ENCODE peak calls at places on chromosomes 16 and 17, in six cellular contexts. One of them, this sample, is unnamed.

GRCh38 chr16:77531741-77532140 is 96.9 kb upstream of the ADAMTS18 start:
- DNase-seq in GM12891: no peak
- DNase-seq in H1: no peak
- DNase-seq in K562: no peak
- DNase-seq in HepG2: no peak
- DNase-seq in GM12878: no peak
- DNase-seq in this sample: no peak

GRCh38 chr16:75112281-75113045 is 4.1 kb downstream of the LDHD start:
- DNase-seq in H1: no peak
- DNase-seq in GM12891: no peak
- DNase-seq in HepG2: no peak
- DNase-seq in GM12878: no peak
- DNase-seq in K562: no peak
- DNase-seq in this sample: no peak

GRCh38 chr16:87570938-87571867 is 31.1 kb upstream of the JPH3 start:
- DNase-seq in H1: no peak
- DNase-seq in GM12891: no peak
- DNase-seq in K562: peak
- DNase-seq in HepG2: peak
- DNase-seq in GM12878: no peak
- DNase-seq in this sample: no peak

GRCh38 chr17:49755681-49756283 is 8.1 kb downstream of the FAM117A start:
- DNase-seq in K562: no peak
- DNase-seq in H1: no peak
- DNase-seq in HepG2: no peak
- DNase-seq in GM12891: no peak
- DNase-seq in GM12878: no peak
- DNase-seq in this sample: no peak

GRCh38 chr17:1029196-1029911 is 32.4 kb downstream of the TIMM22 start:
- DNase-seq in GM12891: no peak
- DNase-seq in H1: no peak
- DNase-seq in K562: no peak
- DNase-seq in HepG2: no peak
- DNase-seq in GM12878: no peak
- DNase-seq in this sample: no peak

GRCh38 chr16:2471016-2471652 is at the start of gene NTN3:
- DNase-seq in H1: no peak
- DNase-seq in GM12891: no peak
- DNase-seq in HepG2: no peak
- DNase-seq in K562: peak
- DNase-seq in GM12878: no peak
- DNase-seq in this sample: no peak

GRCh38 chr16:19680972-19681371 is 37.1 kb downstream of the KNOP1 start:
- DNase-seq in GM12878: no peak
- DNase-seq in K562: no peak
- DNase-seq in HepG2: no peak
- DNase-seq in GM12891: no peak
- DNase-seq in H1: no peak
- DNase-seq in this sample: no peak

GRCh38 chr16:1791256-1791942 is 2.1 kb downstream of the IGFALS start:
- DNase-seq in HepG2: no peak
- DNase-seq in GM12891: no peak
- DNase-seq in GM12878: no peak
- DNase-seq in H1: no peak
- DNase-seq in K562: no peak
- DNase-seq in this sample: peak

GRCh38 chr17:78231991-78232759 is 744 bp downstream of the TMEM235 start:
- DNase-seq in GM12878: no peak
- DNase-seq in HepG2: no peak
- DNase-seq in GM12891: peak
- DNase-seq in H1: no peak
- DNase-seq in K562: no peak
- DNase-seq in this sample: no peak

GRCh38 chr16:67055712-67056487 is 27.0 kb downstream of the CBFB start:
- DNase-seq in GM12878: no peak
- DNase-seq in H1: no peak
- DNase-seq in K562: peak
- DNase-seq in GM12891: peak
- DNase-seq in HepG2: peak
- DNase-seq in this sample: no peak

GRCh38 chr16:5042574-5043171 is 8.9 kb upstream of the NAGPA start:
- DNase-seq in K562: peak
- DNase-seq in H1: no peak
- DNase-seq in HepG2: peak
- DNase-seq in GM12891: no peak
- DNase-seq in GM12878: no peak
- DNase-seq in this sample: no peak

GRCh38 chr16:86566966-86567700 is 504 bp downstream of the FOXC2 start:
- DNase-seq in HepG2: no peak
- DNase-seq in GM12891: no peak
- DNase-seq in H1: no peak
- DNase-seq in GM12878: no peak
- DNase-seq in K562: no peak
- DNase-seq in this sample: no peak

GRCh38 chr16:57028086-57028485 is 38.7 kb downstream of the NLRC5 start:
- DNase-seq in HepG2: no peak
- DNase-seq in GM12891: no peak
- DNase-seq in GM12878: no peak
- DNase-seq in H1: no peak
- DNase-seq in K562: no peak
- DNase-seq in this sample: no peak

GRCh38 chr16:66376577-66377326 is 10.3 kb downstream of the CDH5 start:
- DNase-seq in H1: no peak
- DNase-seq in GM12878: no peak
- DNase-seq in GM12891: no peak
- DNase-seq in HepG2: no peak
- DNase-seq in K562: no peak
- DNase-seq in this sample: no peak

GRCh38 chr16:85354623-85355514 is 242.6 kb upstream of the CIBAR2 start:
- DNase-seq in H1: no peak
- DNase-seq in HepG2: no peak
- DNase-seq in GM12891: no peak
- DNase-seq in GM12878: no peak
- DNase-seq in K562: peak
- DNase-seq in this sample: no peak

GRCh38 chr16:56793504-56793903 is 63.6 kb downstream of the NUP93 start:
- DNase-seq in GM12891: no peak
- DNase-seq in K562: peak
- DNase-seq in GM12878: no peak
- DNase-seq in HepG2: peak
- DNase-seq in H1: no peak
- DNase-seq in this sample: no peak

GRCh38 chr17:58136669-58137279 is 11.4 kb upstream of the OR4D1 start:
- DNase-seq in GM12891: no peak
- DNase-seq in HepG2: peak
- DNase-seq in H1: no peak
- DNase-seq in K562: peak
- DNase-seq in GM12878: no peak
- DNase-seq in this sample: no peak

GRCh38 chr16:47966325-47966724 is 189.5 kb downstream of the ABCC12 start:
- DNase-seq in HepG2: no peak
- DNase-seq in GM12878: no peak
- DNase-seq in K562: no peak
- DNase-seq in H1: no peak
- DNase-seq in GM12891: no peak
- DNase-seq in this sample: no peak

GRCh38 chr17:80511222-80512180 is 33.1 kb upstream of the RPTOR start:
- DNase-seq in GM12891: no peak
- DNase-seq in HepG2: no peak
- DNase-seq in K562: peak
- DNase-seq in GM12878: no peak
- DNase-seq in H1: peak
- DNase-seq in this sample: no peak

GRCh38 chr16:89383095-89384003 is 107.0 kb downstream of the ANKRD11 start:
- DNase-seq in K562: peak
- DNase-seq in GM12878: no peak
- DNase-seq in HepG2: peak
- DNase-seq in GM12891: peak
- DNase-seq in H1: no peak
- DNase-seq in this sample: no peak

GRCh38 chr17:45326566-45326965 is 9.7 kb upstream of the MAP3K14 start:
- DNase-seq in H1: no peak
- DNase-seq in K562: no peak
- DNase-seq in GM12891: no peak
- DNase-seq in HepG2: no peak
- DNase-seq in GM12878: no peak
- DNase-seq in this sample: no peak

GRCh38 chr16:31194898-31195297 is 7.7 kb downstream of the PYCARD start:
- DNase-seq in K562: no peak
- DNase-seq in GM12891: no peak
- DNase-seq in H1: no peak
- DNase-seq in GM12878: no peak
- DNase-seq in HepG2: no peak
- DNase-seq in this sample: no peak
- TF ChIP-seq TAF1 in K562: no peak
- TF ChIP-seq TAF1 in GM12891: no peak
- TF ChIP-seq TAF1 in H1: no peak
- TF ChIP-seq TAF1 in GM12878: no peak
- TF ChIP-seq TAF1 in HepG2: no peak
- TF ChIP-seq TAF1 in this sample: no peak

GRCh38 chr16:646679-647172 is 2.4 kb upstream of the WDR90 start:
- DNase-seq in H1: no peak
- DNase-seq in GM12878: no peak
- DNase-seq in K562: no peak
- DNase-seq in GM12891: no peak
- DNase-seq in HepG2: no peak
- DNase-seq in this sample: no peak

GRCh38 chr16:649646-650045 is 481 bp downstream of the WDR90 start:
- DNase-seq in H1: no peak
- DNase-seq in GM12891: peak
- DNase-seq in HepG2: no peak
- DNase-seq in K562: no peak
- DNase-seq in GM12878: no peak
- DNase-seq in this sample: peak

GRCh38 chr16:647173-647902 is 1.8 kb upstream of the WDR90 start:
- DNase-seq in K562: no peak
- DNase-seq in GM12878: no peak
- DNase-seq in H1: no peak
- DNase-seq in GM12891: no peak
- DNase-seq in HepG2: no peak
- DNase-seq in this sample: no peak

GRCh38 chr16:648071-648785 is 937 bp upstream of the WDR90 start:
- DNase-seq in HepG2: peak
- DNase-seq in GM12891: peak
- DNase-seq in K562: no peak
- DNase-seq in H1: no peak
- DNase-seq in GM12878: no peak
- DNase-seq in this sample: peak

GRCh38 chr16:648786-649589 is at the start of gene WDR90:
- DNase-seq in K562: no peak
- DNase-seq in HepG2: peak
- DNase-seq in H1: no peak
- DNase-seq in GM12891: peak
- DNase-seq in GM12878: peak
- DNase-seq in this sample: peak
- TF ChIP-seq POLR2A in K562: no peak
- TF ChIP-seq POLR2A in HepG2: peak
- TF ChIP-seq POLR2A in H1: peak
- TF ChIP-seq POLR2A in GM12891: peak
- TF ChIP-seq POLR2A in GM12878: peak
- TF ChIP-seq POLR2A in this sample: peak

GRCh38 chr17:38761612-38762011 is 9.1 kb downstream of the PSMB3 start:
- DNase-seq in K562: peak
- DNase-seq in GM12878: no peak
- DNase-seq in HepG2: peak
- DNase-seq in H1: no peak
- DNase-seq in GM12891: no peak
- DNase-seq in this sample: no peak

GRCh38 chr17:38766341-38766740 is 13.8 kb downstream of the PSMB3 start:
- DNase-seq in H1: no peak
- DNase-seq in K562: no peak
- DNase-seq in HepG2: no peak
- DNase-seq in GM12878: no peak
- DNase-seq in GM12891: no peak
- DNase-seq in this sample: no peak

GRCh38 chr17:38762231-38762630 is 9.7 kb downstream of the PSMB3 start:
- DNase-seq in GM12891: no peak
- DNase-seq in H1: no peak
- DNase-seq in K562: no peak
- DNase-seq in HepG2: no peak
- DNase-seq in GM12878: no peak
- DNase-seq in this sample: no peak
- TF ChIP-seq POLR2AphosphoS5 in GM12891: no peak
- TF ChIP-seq POLR2AphosphoS5 in H1: no peak
- TF ChIP-seq POLR2AphosphoS5 in K562: no peak
- TF ChIP-seq POLR2AphosphoS5 in HepG2: no peak
- TF ChIP-seq POLR2AphosphoS5 in GM12878: no peak
- TF ChIP-seq POLR2AphosphoS5 in this sample: no peak

GRCh38 chr17:38706625-38707298 is 1.7 kb downstream of the MLLT6 start:
- DNase-seq in GM12878: no peak
- DNase-seq in HepG2: no peak
- DNase-seq in H1: no peak
- DNase-seq in GM12891: no peak
- DNase-seq in K562: peak
- DNase-seq in this sample: peak

GRCh38 chr17:38707678-38708351 is 2.7 kb downstream of the MLLT6 start:
- DNase-seq in GM12891: no peak
- DNase-seq in K562: no peak
- DNase-seq in HepG2: no peak
- DNase-seq in GM12878: no peak
- DNase-seq in H1: no peak
- DNase-seq in this sample: no peak

GRCh38 chr17:38705523-38705802 is 390 bp downstream of the MLLT6 start:
- DNase-seq in K562: no peak
- DNase-seq in GM12891: no peak
- DNase-seq in GM12878: no peak
- DNase-seq in H1: no peak
- DNase-seq in HepG2: no peak
- DNase-seq in this sample: no peak

GRCh38 chr17:38704645-38705522 is at the start of gene MLLT6:
- DNase-seq in K562: peak
- DNase-seq in GM12878: no peak
- DNase-seq in HepG2: peak
- DNase-seq in H1: no peak
- DNase-seq in GM12891: no peak
- DNase-seq in this sample: peak

DNA sequence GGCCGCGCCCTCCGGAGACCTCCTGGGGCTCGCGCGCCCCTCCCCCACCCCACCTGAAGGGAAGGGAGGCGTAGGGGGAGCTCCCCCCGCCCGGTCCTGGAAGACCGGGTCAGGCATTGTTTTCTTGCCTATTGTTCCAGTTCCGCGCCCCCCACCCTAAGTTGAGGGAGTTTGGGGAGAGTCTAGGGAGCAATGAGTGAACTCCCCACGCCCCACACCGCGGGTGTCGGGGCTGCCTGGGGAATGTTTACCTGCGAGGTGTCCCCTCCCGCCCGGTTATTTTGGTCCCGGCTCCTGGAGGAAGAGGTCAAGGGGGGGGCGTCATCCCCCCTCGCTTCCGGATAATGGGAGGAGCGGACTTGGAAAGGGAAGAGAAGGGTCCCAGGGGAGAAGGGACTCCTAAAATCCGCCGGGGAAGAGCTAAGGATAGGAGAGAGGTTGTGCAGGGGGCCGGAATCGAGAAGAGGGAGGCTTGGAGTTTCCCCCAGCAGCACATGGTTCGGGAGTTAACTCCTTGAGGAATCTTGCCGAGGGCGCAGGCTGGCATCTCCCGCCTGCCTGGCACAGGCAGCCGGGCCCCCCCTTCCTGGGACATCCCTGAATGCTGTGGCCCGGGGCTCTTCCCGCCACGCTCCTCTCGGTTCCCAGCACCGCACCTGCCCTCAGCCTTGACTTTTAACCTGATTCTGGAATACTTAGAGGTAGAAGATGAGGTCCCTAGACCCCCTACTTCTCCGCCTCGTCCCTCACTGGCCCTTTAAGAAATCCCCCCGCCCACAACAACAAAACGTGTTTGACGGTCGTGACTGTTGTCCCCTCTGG is 941 bp downstream of the MLLT6 start:
- DNase-seq in GM12878: no peak
- DNase-seq in GM12891: no peak
- DNase-seq in HepG2: peak
- DNase-seq in K562: peak
- DNase-seq in H1: no peak
- DNase-seq in this sample: peak
- TF ChIP-seq TAF1 in GM12878: no peak
- TF ChIP-seq TAF1 in GM12891: no peak
- TF ChIP-seq TAF1 in HepG2: peak
- TF ChIP-seq TAF1 in K562: no peak
- TF ChIP-seq TAF1 in H1: no peak
- TF ChIP-seq TAF1 in this sample: no peak

This sample was measured in GM12892.